ENCODE peak calls at places on chromosomes 11 and 22, in six cellular contexts. R is stimulated activated CD4-positive, alpha-beta T cell treated with anti-CD3 and anti-CD28 coated beads, Interleukin-2, amount 100 ng/mL, for 24 hours; T is uterus; S is nephron progenitor cell; G is NCI-H460; M is activated naive CD4-positive, alpha-beta T cell treated with Interleukin-2 at 50 U/mL for 16 hours. X is an unnamed sample.

GRCh38 chr11:3207530-3208189 is 11.0 kb downstream of the MRGPRG start:
- DNase-seq in R (no peak), T (no peak), S (no peak), G (no peak), M (no peak), X (peak)

GRCh38 chr11:624705-625635 is at the start of gene CDHR5:
- DNase-seq in R (no peak), T (no peak), S (peak), G (no peak), M (no peak), X (no peak)

GRCh38 chr11:73376803-73377629 is 817 bp downstream of the RELT start:
- DNase-seq in R (peak), T (peak), S (peak), G (peak), M (peak), X (no peak)

GRCh38 chr11:74388678-74389327 is 9.4 kb downstream of the PGM2L1 start:
- DNase-seq in R (peak), T (peak), S (peak), G (peak), M (peak), X (peak)

GRCh38 chr22:23283591-23284503 is 103.5 kb downstream of the BCR start:
- DNase-seq in R (no peak), T (no peak), S (no peak), G (peak), M (no peak), X (no peak)

GRCh38 chr11:130849215-130849568 is 67.1 kb downstream of the SNX19 start:
- DNase-seq in R (no peak), T (no peak), S (no peak), G (no peak), M (no peak), X (no peak)

GRCh38 chr11:17423533-17424310 is 35.3 kb upstream of the KCNJ11 start:
- DNase-seq in R (no peak), T (no peak), S (no peak), G (no peak), M (no peak), X (no peak)

GRCh38 chr11:17208257-17208999 is 642 bp upstream of the PIK3C2A start:
- DNase-seq in R (no peak), T (peak), S (no peak), G (peak), M (peak), X (peak)

GRCh38 chr11:65801153-65801987 is 14.5 kb downstream of the OVOL1 start:
- DNase-seq in R (no peak), T (no peak), S (no peak), G (no peak), M (no peak), X (no peak)

GRCh38 chr22:32998373-32998772 is 59.8 kb downstream of the SYN3 start:
- DNase-seq in R (no peak), T (no peak), S (no peak), G (no peak), M (no peak), X (no peak)

GRCh38 chr11:16098827-16099226 is 257.5 kb downstream of the SOX6 start:
- DNase-seq in R (no peak), T (no peak), S (no peak), G (no peak), M (no peak), X (no peak)

GRCh38 chr22:46377566-46378498 is 42.3 kb downstream of the TRMU start:
- DNase-seq in R (no peak), T (no peak), S (peak), G (peak), M (no peak), X (no peak)

GRCh38 chr11:43981006-43981405 is 38.6 kb downstream of the C11orf96 start:
- DNase-seq in R (no peak), T (no peak), S (no peak), G (no peak), M (no peak), X (no peak)

GRCh38 chr11:72237112-72237931 is 6.7 kb downstream of the PHOX2A start:
- DNase-seq in R (no peak), T (no peak), S (peak), G (no peak), M (no peak), X (no peak)

GRCh38 chr11:111918390-111919256 is at the start of gene C11orf52:
- DNase-seq in R (no peak), T (no peak), S (peak), G (no peak), M (no peak), X (peak)

GRCh38 chr11:66015094-66015881 is 3.5 kb downstream of the CST6 start:
- DNase-seq in R (no peak), T (no peak), S (no peak), G (no peak), M (no peak), X (peak)

GRCh38 chr11:82533628-82534353 is 199.9 kb downstream of the FAM181B start:
- DNase-seq in R (no peak), T (no peak), S (no peak), G (no peak), M (no peak), X (no peak)

GRCh38 chr22:31248138-31248745 is 36.1 kb downstream of the LIMK2 start:
- DNase-seq in R (peak), T (peak), S (peak), G (no peak), M (peak), X (peak)

GRCh38 chr11:120182790-120183491 is 27.9 kb upstream of the OAF start:
- DNase-seq in R (peak), T (peak), S (peak), G (peak), M (no peak), X (peak)

GRCh38 chr22:41910599-41911291 is 4.1 kb downstream of the SHISA8 start:
- DNase-seq in R (no peak), T (no peak), S (peak), G (no peak), M (peak), X (no peak)

GRCh38 chr11:17639091-17639490 is 80.3 kb upstream of the MYOD1 start:
- DNase-seq in R (no peak), T (no peak), S (no peak), G (no peak), M (no peak), X (no peak)

GRCh38 chr11:62841361-62842170 is 2.2 kb upstream of the WDR74 start:
- DNase-seq in R (peak), T (peak), S (peak), G (peak), M (peak), X (peak)

GRCh38 chr22:11042116-11042515 is 4485.9 kb upstream of the OR11H1 start:
- DNase-seq in R (no peak), T (no peak), S (no peak), G (no peak), M (no peak), X (no peak)